ENCODE peak calls at places on chromosomes 7 and 10, in six cellular contexts. B, G, E, V, N and D are unnamed samples.

GRCh38 chr7:50714851-50715250 is 67.8 kb downstream of the GRB10 start:
- DNase-seq in G (no peak), B (no peak), V (no peak), E (no peak), N (no peak), D (no peak)

GRCh38 chr7:641269-641671 is 85.2 kb upstream of the DNAAF5 start:
- DNase-seq in V (no peak), G (no peak), B (no peak), N (no peak), E (no peak), D (peak; percentile 64)

GRCh38 chr7:137439829-137440433 is 96.4 kb upstream of the PTN start:
- DNase-seq in V (no peak), N (no peak), E (no peak), G (no peak), B (no peak), D (no peak)

GRCh38 chr7:69773535-69774225 is 175.4 kb downstream of the AUTS2 start:
- DNase-seq in B (no peak), N (no peak), G (no peak), E (no peak), V (no peak), D (no peak)

GRCh38 chr10:131075218-131075770 is 236.2 kb downstream of the TCERG1L start:
- DNase-seq in E (no peak), N (no peak), B (no peak), G (no peak), V (no peak), D (no peak)

GRCh38 chr10:5589963-5590511 is 65.3 kb downstream of the CALML3 start:
- DNase-seq in B (no peak), E (peak; percentile 76), N (no peak), V (no peak), G (peak; percentile 28), D (peak; percentile 30)

GRCh38 chr7:23396222-23396621 is 74.1 kb downstream of the IGF2BP3 start:
- DNase-seq in B (no peak), V (no peak), G (peak; percentile 91), E (peak; percentile 91), N (no peak), D (no peak)

GRCh38 chr7:111640416-111640815 is 78.1 kb upstream of the IMMP2L start:
- DNase-seq in E (no peak), G (no peak), V (no peak), B (no peak), N (no peak), D (no peak)

GRCh38 chr10:34850036-34850435 is 34.9 kb upstream of the PARD3 start:
- DNase-seq in E (no peak), V (no peak), B (no peak), G (no peak), N (no peak), D (no peak)

GRCh38 chr7:33534830-33535229 is 370.5 kb upstream of the BMPER start:
- DNase-seq in G (peak; percentile 48), E (peak; percentile 67), V (no peak), N (no peak), B (no peak), D (no peak)

GRCh38 chr7:149081914-149082313 is 8.6 kb downstream of the ZNF786 start:
- DNase-seq in E (no peak), N (no peak), V (no peak), G (no peak), B (no peak), D (no peak)

GRCh38 chr7:120554960-120555571 is 282.1 kb downstream of the KCND2 start:
- DNase-seq in V (peak; percentile 36), G (peak; percentile 65), E (peak; percentile 47), N (peak; percentile 34), B (no peak), D (peak; percentile 73)